ENCODE peak calls at places on chromosomes 5 and 9, in ten cellular contexts. K is stomach, J is Panc1, A is psoas muscle, S is neuronal stem cell, D is colonic mucosa, C is lung, Q is fibroblast of lung, P is sigmoid colon, Y is GM23338. H is an unnamed sample.

GRCh38 chr5:180291234-180291940 is 496 bp downstream of the MAPK9 start:
- DNase-seq in S (no peak), C (no peak), D (peak; percentile 27), K (peak; percentile 27), P (no peak), Y (peak; percentile 51), J (no peak), A (no peak), Q (no peak), H (no peak)

GRCh38 chr9:7073679-7074078 is 315.9 kb downstream of the KDM4C start:
- DNase-seq in Y (no peak), Q (no peak), C (no peak), S (no peak), P (no peak), J (no peak), A (no peak), D (no peak), K (no peak), H (no peak)

GRCh38 chr5:56003633-56004032 is 8.9 kb upstream of the IL6ST start:
- DNase-seq in K (no peak), Q (peak; percentile 33), D (no peak), P (no peak), Y (no peak), C (no peak), J (no peak), S (no peak), A (no peak), H (no peak)

GRCh38 chr9:37528652-37529072 is 42.9 kb downstream of the POLR1E start:
- DNase-seq in Q (peak; percentile 56), S (no peak), C (no peak), P (no peak), D (no peak), J (no peak), Y (no peak), A (no peak), K (no peak), H (no peak)

GRCh38 chr9:72753261-72753893 is 199.5 kb downstream of the ALDH1A1 start:
- DNase-seq in P (no peak), K (no peak), S (no peak), C (no peak), J (peak; percentile 7), Y (no peak), A (no peak), Q (peak; percentile 30), D (no peak), H (no peak)

GRCh38 chr5:141478321-141478945 is 2.7 kb downstream of the PCDHGC3 start:
- DNase-seq in Q (peak; percentile 50), A (no peak), J (no peak), P (no peak), C (peak; percentile 79), Y (peak; percentile 91), D (peak; percentile 85), K (peak; percentile 88), S (no peak), H (no peak)

GRCh38 chr9:121609845-121610637 is 41.4 kb upstream of the DAB2IP start:
- DNase-seq in C (peak; percentile 58), Y (no peak), S (no peak), K (peak; percentile 66), P (peak; percentile 88), J (no peak), Q (peak; percentile 92), A (peak; percentile 67), D (no peak), H (no peak)

GRCh38 chr5:173963107-173963506 is 25.9 kb upstream of the C5orf47 start:
- DNase-seq in D (no peak), P (no peak), Q (peak; percentile 84), K (no peak), C (no peak), A (no peak), Y (no peak), J (peak; percentile 56), S (no peak), H (no peak)

GRCh38 chr9:120733190-120733589 is 18.9 kb upstream of the MEGF9 start:
- DNase-seq in P (no peak), Y (no peak), A (no peak), S (no peak), K (peak; percentile 55), D (no peak), J (no peak), C (peak; percentile 79), Q (peak; percentile 85), H (no peak)

DNA sequence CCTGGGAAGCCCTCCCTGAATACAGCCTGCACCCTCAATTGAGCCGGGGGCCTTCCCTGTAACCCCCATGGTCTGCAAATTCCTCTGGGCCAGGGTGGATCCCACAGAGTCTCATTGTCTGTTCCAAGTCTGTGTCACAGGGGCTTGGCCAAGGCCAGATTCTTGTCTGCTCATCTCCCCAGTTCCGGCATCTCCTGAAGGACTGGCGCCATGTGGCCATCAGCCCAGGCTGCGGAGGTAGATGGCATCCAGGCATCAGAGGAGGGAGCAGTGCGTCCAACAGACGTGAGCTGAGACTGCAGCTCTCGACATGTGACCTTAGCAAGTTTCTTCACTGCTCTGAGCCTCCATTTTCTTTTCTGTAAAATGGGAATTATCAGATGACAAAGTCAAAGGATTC is 37.3 kb upstream of the RPL26L1 start:
- DNase-seq in Q (no peak), S (no peak), Y (no peak), C (no peak), P (no peak), J (no peak), K (no peak), D (no peak), A (no peak), H (no peak)
- H3K4me1 ChIP-seq in Q (peaks cover 17% of the 10 kb centered on the region), S (no peaks in the 10 kb centered on the region), Y (no peaks in the 10 kb centered on the region), C (peaks cover 8% of the 10 kb centered on the region), P (peaks cover 17% of the 10 kb centered on the region), J (peaks cover 15% of the 10 kb centered on the region), K (peaks cover 37% of the 10 kb centered on the region), D (no peaks in the 10 kb centered on the region), A (peaks cover 5% of the 10 kb centered on the region), H (no peaks in the 10 kb centered on the region)

GRCh38 chr5:170413897-170414296 is 24.7 kb upstream of the KCNMB1 start:
- DNase-seq in C (no peak), K (no peak), Q (no peak), A (no peak), J (no peak), D (no peak), S (no peak), P (no peak), Y (no peak), H (no peak)

GRCh38 chr5:170408866-170409265 is 19.7 kb upstream of the KCNMB1 start:
- DNase-seq in S (no peak), K (no peak), C (no peak), Q (no peak), Y (no peak), J (no peak), D (no peak), A (no peak), P (no peak), H (no peak)

GRCh38 chr5:170408189-170408588 is 19.0 kb upstream of the KCNMB1 start:
- DNase-seq in C (no peak), Q (peak; percentile 16), P (no peak), Y (peak; percentile 64), S (no peak), D (no peak), J (no peak), A (no peak), K (no peak), H (no peak)

GRCh38 chr5:170414786-170415185 is 25.6 kb upstream of the KCNMB1 start:
- DNase-seq in Y (no peak), A (no peak), D (no peak), S (no peak), J (no peak), K (no peak), C (no peak), P (no peak), Q (no peak), H (no peak)

GRCh38 chr5:170411100-170411499 is 21.9 kb upstream of the KCNMB1 start:
- DNase-seq in P (no peak), Y (no peak), A (no peak), S (no peak), C (no peak), Q (no peak), D (no peak), J (no peak), K (no peak), H (no peak)
- H3K27ac ChIP-seq in P (no peak overlapping the region), Y (no peak overlapping the region), A (no peak overlapping the region), S (no peak overlapping the region), C (no peak overlapping the region), Q (no peak overlapping the region), D (no peak overlapping the region), J (no peak overlapping the region), K (no peak overlapping the region), H (no peak overlapping the region)

GRCh38 chr9:128823362-128823902 is 5.1 kb downstream of the ENDOG start:
- DNase-seq in J (no peak), C (no peak), A (no peak), D (no peak), Y (no peak), K (no peak), S (no peak), Q (no peak), P (no peak), H (no peak)
- H3K36me3 ChIP-seq in J (no peaks in the 10 kb centered on the region), C (peaks cover 58% of the 10 kb centered on the region), A (peaks cover 75% of the 10 kb centered on the region), D (peaks cover 4% of the 10 kb centered on the region), Y (peaks cover 14% of the 10 kb centered on the region), K (peaks cover 68% of the 10 kb centered on the region), S (peaks cover 51% of the 10 kb centered on the region), Q (peaks cover 28% of the 10 kb centered on the region), P (peaks cover 65% of the 10 kb centered on the region), H (peaks cover 46% of the 10 kb centered on the region)

GRCh38 chr9:98247826-98248657 is 7.4 kb downstream of the TBC1D2 start:
- DNase-seq in S (no peak), C (no peak), A (no peak), K (no peak), Y (no peak), Q (no peak), D (no peak), P (no peak), J (no peak), H (no peak)
- H3K4me1 ChIP-seq in S (peaks cover 11% of the 10 kb centered on the region), C (peaks cover 21% of the 10 kb centered on the region), A (no peaks in the 10 kb centered on the region), K (peaks cover 12% of the 10 kb centered on the region), Y (peaks cover 8% of the 10 kb centered on the region), Q (peaks cover 20% of the 10 kb centered on the region), D (peaks cover 30% of the 10 kb centered on the region), P (no peaks in the 10 kb centered on the region), J (peaks cover 13% of the 10 kb centered on the region), H (peaks cover 3% of the 10 kb centered on the region)

H was measured in iPS DF 6.9.